ENCODE peak calls at places on chromosomes 5 and 9, in four cellular contexts. G is HepG2, U is H1, O is GM12878. F is an unnamed sample.

GRCh38 chr5:158590936-158591863 is 508.5 kb downstream of the EBF1 start:
- DNase-seq in O (no peak), G (no peak), U (peak), F (peak)

GRCh38 chr9:134644715-134645606 is 3.4 kb downstream of the COL5A1 start:
- DNase-seq in O (no peak), U (no peak), G (no peak), F (no peak)

GRCh38 chr5:159045165-159045811 is 54.4 kb downstream of the EBF1 start:
- DNase-seq in O (no peak), U (no peak), G (no peak), F (no peak)

GRCh38 chr5:101937041-101937440 is 359.0 kb downstream of the SLCO4C1 start:
- DNase-seq in U (no peak), O (no peak), G (no peak), F (no peak)

GRCh38 chr5:50853151-50853550 is 186.7 kb downstream of the PARP8 start:
- DNase-seq in U (no peak), G (no peak), O (peak), F (no peak)

GRCh38 chr5:178201221-178201926 is 3.0 kb upstream of the HNRNPAB start:
- DNase-seq in O (no peak), G (no peak), U (no peak), F (no peak)

GRCh38 chr9:93576296-93577044 is at the start of gene PHF2:
- DNase-seq in U (no peak), G (no peak), O (no peak), F (peak)

GRCh38 chr5:175800656-175801081 is 70.7 kb upstream of the CPLX2 start:
- DNase-seq in U (no peak), O (no peak), G (no peak), F (no peak)

GRCh38 chr9:136255166-136255538 is 9.5 kb upstream of the QSOX2 start:
- DNase-seq in O (no peak), G (peak), U (no peak), F (no peak)

GRCh38 chr5:43854697-43855292 is 251.8 kb downstream of the NNT start:
- DNase-seq in U (no peak), O (no peak), G (no peak), F (no peak)

GRCh38 chr5:80346055-80346454 is 26.3 kb downstream of the SPZ1 start:
- DNase-seq in O (no peak), G (peak), U (no peak), F (peak)

GRCh38 chr5:110351451-110351850 is 375.0 kb downstream of the TMEM232 start:
- DNase-seq in O (no peak), U (no peak), G (no peak), F (no peak)

GRCh38 chr5:141618804-141619554 is at the start of gene DIAPH1:
- DNase-seq in O (peak), G (peak), U (peak), F (peak)

GRCh38 chr9:135126480-135127187 is 39.2 kb downstream of the OLFM1 start:
- DNase-seq in G (no peak), U (no peak), O (no peak), F (no peak)

GRCh38 chr5:160929343-160929742 is 77.3 kb upstream of the ATP10B start:
- DNase-seq in O (no peak), U (no peak), G (no peak), F (no peak)

GRCh38 chr9:91119147-91119546 is 242.6 kb downstream of the AUH start:
- DNase-seq in U (no peak), O (no peak), G (no peak), F (no peak)

GRCh38 chr9:34171753-34172535 is 6.9 kb upstream of the UBAP1 start:
- DNase-seq in G (no peak), U (no peak), O (no peak), F (no peak)

GRCh38 chr5:145774442-145774841 is 60.7 kb downstream of the PRELID2 start:
- DNase-seq in U (no peak), G (no peak), O (no peak), F (no peak)

GRCh38 chr5:61575103-61575502 is 243.0 kb downstream of the ZSWIM6 start:
- DNase-seq in U (no peak), O (no peak), G (no peak), F (no peak)

GRCh38 chr9:116497081-116497480 is 190.0 kb upstream of the TRIM32 start:
- DNase-seq in U (no peak), O (no peak), G (no peak), F (no peak)

GRCh38 chr9:6552738-6553121 is 92.8 kb downstream of the GLDC start:
- DNase-seq in G (no peak), U (no peak), O (no peak), F (no peak)

GRCh38 chr5:168022761-168023160 is 268.7 kb upstream of the WWC1 start:
- DNase-seq in U (no peak), G (no peak), O (no peak), F (no peak)

GRCh38 chr5:109566361-109566760 is 123.4 kb upstream of the MAN2A1 start:
- DNase-seq in O (no peak), G (no peak), U (no peak), F (no peak)

GRCh38 chr5:143427122-143427735 is 23.7 kb upstream of the NR3C1 start:
- DNase-seq in O (no peak), U (no peak), G (no peak), F (no peak)

GRCh38 chr5:38931731-38932130 is 85.9 kb downstream of the OSMR start:
- DNase-seq in U (no peak), O (no peak), G (no peak), F (no peak)

GRCh38 chr5:10704949-10705621 is 55.9 kb downstream of the DAP start:
- DNase-seq in G (no peak), O (no peak), U (no peak), F (no peak)

GRCh38 chr9:136944094-136944518 is 432 bp downstream of the FBXW5 start:
- DNase-seq in U (peak), O (no peak), G (no peak), F (peak)

GRCh38 chr9:128314697-128315096 is 7.5 kb downstream of the TRUB2 start:
- DNase-seq in G (no peak), O (no peak), U (no peak), F (no peak)

GRCh38 chr5:141636106-141636412 is 590 bp downstream of the HDAC3 start:
- DNase-seq in U (no peak), O (no peak), G (no peak), F (no peak)

GRCh38 chr9:115115924-115116323 is 2.0 kb downstream of the TNC start:
- DNase-seq in U (no peak), G (no peak), O (no peak), F (no peak)

GRCh38 chr9:115121140-115121710 is 3.3 kb upstream of the TNC start:
- DNase-seq in G (no peak), U (no peak), O (no peak), F (no peak)

GRCh38 chr9:115117999-115118470 is at the start of gene TNC:
- DNase-seq in U (peak), O (no peak), G (no peak), F (peak)

GRCh38 chr9:115116620-115117284 is 1.2 kb downstream of the TNC start:
- DNase-seq in O (no peak), U (no peak), G (no peak), F (no peak)

GRCh38 chr9:115118471-115119156 is 657 bp upstream of the TNC start:
- DNase-seq in G (no peak), U (peak), O (no peak), F (peak)
- TF ChIP-seq SP1 in G (no peak), U (peak), O (no peak), F (no peak)

GRCh38 chr5:4230531-4230904 is 634.9 kb downstream of the IRX1 start:
- DNase-seq in O (no peak), U (no peak), G (no peak), F (no peak)

GRCh38 chr5:4229414-4229813 is 633.8 kb downstream of the IRX1 start:
- DNase-seq in O (no peak), G (no peak), U (no peak), F (no peak)

GRCh38 chr5:4229866-4230265 is 634.2 kb downstream of the IRX1 start:
- DNase-seq in O (no peak), G (no peak), U (no peak), F (no peak)

GRCh38 chr5:4232084-4232483 is 636.5 kb downstream of the IRX1 start:
- DNase-seq in G (no peak), O (no peak), U (no peak), F (no peak)

GRCh38 chr5:4230905-4231561 is 635.4 kb downstream of the IRX1 start:
- DNase-seq in G (no peak), U (no peak), O (no peak), F (no peak)
- TF ChIP-seq SUZ12 in G (no peak), U (no peak), O (no peak), F (no peak)

GRCh38 chr9:78807286-78807685 is 510.4 kb downstream of the PSAT1 start:
- DNase-seq in O (no peak), G (no peak), U (no peak), F (no peak)
- TF ChIP-seq SP1 in O (no peak), G (no peak), U (no peak), F (no peak)

GRCh38 chr5:170638051-170638450 is 134.2 kb downstream of the KCNIP1 start:
- DNase-seq in G (no peak), U (no peak), O (no peak), F (no peak)

GRCh38 chr5:170641589-170642031 is 137.8 kb downstream of the KCNIP1 start:
- DNase-seq in U (no peak), O (no peak), G (no peak), F (no peak)

GRCh38 chr5:170638454-170639220 is 134.8 kb downstream of the KCNIP1 start:
- DNase-seq in O (no peak), G (peak), U (peak), F (peak)

GRCh38 chr5:170640731-170641588 is 137.1 kb downstream of the KCNIP1 start:
- DNase-seq in U (no peak), G (no peak), O (no peak), F (no peak)

GRCh38 chr5:170639221-170639925 is 135.6 kb downstream of the KCNIP1 start:
- DNase-seq in G (no peak), U (no peak), O (no peak), F (no peak)
- TF ChIP-seq SUZ12 in G (no peak), U (no peak), O (no peak), F (no peak)

DNA sequence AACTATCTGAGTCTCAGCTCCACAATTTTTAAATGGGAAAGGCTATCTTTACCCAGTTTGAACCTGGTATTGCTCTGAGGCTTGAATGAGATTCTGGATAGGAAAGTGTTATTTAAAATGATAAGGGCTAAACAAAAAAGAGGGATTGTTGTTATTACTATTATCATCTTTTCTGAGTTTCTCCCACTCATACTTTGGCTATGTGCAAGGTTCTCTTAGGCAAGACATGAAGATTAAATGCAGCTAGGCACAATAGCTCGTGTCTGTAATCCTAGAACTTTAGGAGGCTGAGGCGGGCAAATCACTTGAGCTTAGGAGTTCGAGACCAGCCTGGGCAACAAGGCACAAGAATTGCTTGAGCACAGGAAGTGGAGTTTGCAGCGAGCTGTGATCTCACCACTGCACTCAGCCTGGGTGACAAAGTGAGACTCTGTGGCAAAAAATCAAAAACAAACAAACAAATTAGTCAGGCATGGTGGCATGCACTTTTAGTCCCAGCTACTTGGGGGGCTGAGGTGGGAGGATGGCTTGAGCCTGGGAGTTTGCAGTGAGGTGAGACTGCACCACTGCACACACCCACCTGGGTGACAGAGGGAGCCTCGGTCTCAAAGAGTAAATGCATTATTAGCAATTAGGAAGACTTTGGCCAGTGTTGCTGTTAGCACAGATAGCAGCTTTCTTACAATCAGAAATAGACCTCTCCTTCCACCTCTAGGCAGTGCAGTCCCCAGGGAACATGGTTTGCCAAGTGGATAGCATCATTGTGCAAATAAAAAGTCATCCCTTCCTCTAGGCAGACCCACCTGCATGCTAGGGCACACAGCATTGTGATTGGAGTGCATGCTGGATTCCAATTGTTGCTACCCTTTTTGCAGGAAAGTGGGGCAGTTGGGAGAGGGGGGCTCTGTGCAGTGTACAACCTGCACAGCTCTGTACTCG is 77.6 kb upstream of the KLF9 start:
- DNase-seq in O (no peak), G (no peak), U (no peak), F (no peak)
- TF ChIP-seq SP1 in O (no peak), G (no peak), U (no peak), F (no peak)

GRCh38 chr5:149559712-149560111 is 8.5 kb upstream of the CSNK1A1 start:
- DNase-seq in G (no peak), U (no peak), O (no peak), F (no peak)

GRCh38 chr5:149567226-149567625 is 14.1 kb upstream of the ARHGEF37 start:
- DNase-seq in O (no peak), G (no peak), U (no peak), F (no peak)

GRCh38 chr5:149561848-149562247 is 10.6 kb upstream of the CSNK1A1 start:
- DNase-seq in G (peak), O (no peak), U (no peak), F (no peak)

GRCh38 chr5:149563461-149563860 is 12.2 kb upstream of the CSNK1A1 start:
- DNase-seq in G (no peak), O (no peak), U (no peak), F (no peak)
- TF ChIP-seq SUZ12 in G (no peak), O (no peak), U (no peak), F (no peak)

GRCh38 chr9:124394167-124394566 is 21.1 kb downstream of the PSMB7 start:
- DNase-seq in U (no peak), O (no peak), G (no peak), F (no peak)

GRCh38 chr9:124394596-124394995 is 20.6 kb downstream of the PSMB7 start:
- DNase-seq in O (no peak), U (no peak), G (no peak), F (no peak)

GRCh38 chr9:124392855-124393460 is 22.3 kb downstream of the PSMB7 start:
- DNase-seq in G (no peak), U (no peak), O (no peak), F (peak)

GRCh38 chr9:124398191-124398590 is 17.1 kb downstream of the PSMB7 start:
- DNase-seq in O (no peak), G (no peak), U (no peak), F (no peak)

DNA sequence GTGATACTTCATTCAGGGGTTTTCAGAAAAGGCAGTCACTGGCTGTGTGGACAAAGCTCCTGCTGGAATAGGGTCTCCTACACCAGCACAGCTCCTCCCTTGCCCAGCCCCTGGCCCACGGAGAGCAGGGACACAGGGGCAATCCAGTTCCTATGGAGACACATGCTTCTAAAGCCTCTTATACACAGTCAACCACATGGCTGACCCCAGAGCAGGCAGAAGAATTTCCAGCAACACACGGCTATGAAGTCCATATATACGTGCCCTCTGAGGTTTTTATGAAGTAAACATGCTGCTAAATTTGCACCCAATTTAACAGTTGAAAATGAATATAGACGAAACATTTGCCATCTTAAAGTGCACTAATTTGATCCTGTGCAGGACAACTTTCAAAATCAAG is 19.4 kb downstream of the PSMB7 start:
- DNase-seq in U (no peak), G (no peak), O (no peak), F (no peak)
- TF ChIP-seq SP1 in U (no peak), G (no peak), O (no peak), F (no peak)

GRCh38 chr5:55694152-55694830 is 17.8 kb downstream of the SLC38A9 start:
- DNase-seq in U (no peak), G (peak), O (no peak), F (peak)
- TF ChIP-seq SUZ12 in U (no peak), G (no peak), O (no peak), F (no peak)

GRCh38 chr5:98637607-98638006 is 135.9 kb upstream of the RGMB start:
- DNase-seq in U (no peak), G (no peak), O (no peak), F (no peak)

GRCh38 chr5:98635631-98636030 is 137.8 kb upstream of the RGMB start:
- DNase-seq in O (no peak), U (no peak), G (no peak), F (no peak)

GRCh38 chr5:98638111-98638510 is 135.4 kb upstream of the RGMB start:
- DNase-seq in O (no peak), U (no peak), G (no peak), F (no peak)

GRCh38 chr5:98639258-98639657 is 134.2 kb upstream of the RGMB start:
- DNase-seq in G (no peak), O (no peak), U (no peak), F (no peak)

GRCh38 chr5:98638701-98639100 is 134.8 kb upstream of the RGMB start:
- DNase-seq in G (no peak), O (no peak), U (no peak), F (no peak)
- TF ChIP-seq SP1 in G (no peak), O (no peak), U (no peak), F (no peak)

GRCh38 chr5:759781-760362 is 24.7 kb downstream of the ZDHHC11B start:
- DNase-seq in O (no peak), U (no peak), G (no peak), F (no peak)
- TF ChIP-seq SUZ12 in O (no peak), U (no peak), G (no peak), F (no peak)